ENCODE peak calls at places on chromosomes 12 and 14, in four cellular contexts. T, Q, W and R are unnamed samples. For H3K4me1, the result is how much of the 10 kb centered on the place peaks cover.

GRCh38 chr14:91300283-91300841 is 55.9 kb upstream of the GPR68 start:
- DNase-seq in W (no peak), Q (no peak), T (no peak), R (no peak)

GRCh38 chr12:115416869-115417268 is 732.9 kb upstream of the TBX3 start:
- DNase-seq in W (no peak), Q (no peak), T (no peak), R (no peak)

GRCh38 chr12:49389092-49389703 is 21.9 kb downstream of the SPATS2 start:
- DNase-seq in T (no peak), W (no peak), Q (peak), R (no peak)

GRCh38 chr12:12523229-12523628 is 39.4 kb downstream of the DUSP16 start:
- DNase-seq in Q (no peak), W (no peak), T (no peak), R (no peak)

GRCh38 chr12:48923117-48923516 is 2.2 kb downstream of the FKBP11 start:
- DNase-seq in Q (no peak), T (no peak), W (no peak), R (no peak)

GRCh38 chr14:87529081-87529480 is 463.9 kb downstream of the GALC start:
- DNase-seq in Q (no peak), T (no peak), W (no peak), R (no peak)

GRCh38 chr12:52122904-52123303 is 43.4 kb downstream of the SMIM41 start:
- DNase-seq in W (no peak), Q (no peak), T (no peak), R (no peak)

GRCh38 chr12:126582231-126582630 is 1517.0 kb downstream of the AACS start:
- DNase-seq in W (no peak), Q (no peak), T (no peak), R (no peak)

GRCh38 chr12:8742501-8742900 is 44.7 kb downstream of the RIMKLB start:
- DNase-seq in Q (peak), W (no peak), T (peak), R (peak)

GRCh38 chr12:62660763-62661162 is 194.1 kb downstream of the MON2 start:
- DNase-seq in W (peak), T (peak), Q (no peak), R (peak)

GRCh38 chr12:123655420-123655819 is 15.5 kb upstream of the TCTN2 start:
- DNase-seq in Q (no peak), W (no peak), T (no peak), R (no peak)

DNA sequence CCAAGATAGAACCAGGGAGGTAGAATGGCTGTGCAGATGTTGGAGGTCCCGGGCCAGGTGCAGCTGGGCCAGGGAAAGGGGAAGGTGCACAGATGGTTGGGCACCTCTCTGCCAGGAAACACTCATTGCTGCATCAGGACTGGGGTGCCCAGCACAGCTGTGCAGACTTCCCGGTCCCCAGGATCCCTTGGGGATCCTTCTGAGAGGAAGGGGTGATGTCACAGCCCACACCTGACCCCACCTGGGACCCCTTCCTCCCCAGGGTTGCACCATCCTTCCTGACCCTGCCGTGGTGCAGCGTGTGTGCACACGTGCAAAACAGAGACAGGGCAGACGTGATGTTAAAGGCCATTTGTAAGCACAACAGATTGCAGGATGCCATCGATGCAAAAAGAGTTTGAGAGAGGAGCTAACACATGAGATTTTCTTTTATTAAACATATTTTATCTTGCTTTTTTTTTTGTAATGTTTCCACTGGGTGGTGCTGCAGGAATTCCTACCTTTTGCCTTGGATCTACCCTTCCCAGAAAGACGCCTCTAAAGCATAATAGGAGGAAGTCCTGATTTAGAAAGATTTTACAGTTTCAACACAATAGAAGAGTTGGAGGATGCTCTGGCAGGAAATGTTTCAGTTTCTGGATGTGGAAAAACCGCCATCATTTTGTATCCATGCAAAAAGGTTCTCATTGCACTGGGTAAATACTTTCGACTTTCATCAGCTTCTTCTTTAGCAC is 14.8 kb downstream of the ELK3 start:
- DNase-seq in T (no peak), W (peak), Q (no peak), R (no peak)
- H3K9ac ChIP-seq in T (peak), W (peak), Q (no peak), R (peak)

DNA sequence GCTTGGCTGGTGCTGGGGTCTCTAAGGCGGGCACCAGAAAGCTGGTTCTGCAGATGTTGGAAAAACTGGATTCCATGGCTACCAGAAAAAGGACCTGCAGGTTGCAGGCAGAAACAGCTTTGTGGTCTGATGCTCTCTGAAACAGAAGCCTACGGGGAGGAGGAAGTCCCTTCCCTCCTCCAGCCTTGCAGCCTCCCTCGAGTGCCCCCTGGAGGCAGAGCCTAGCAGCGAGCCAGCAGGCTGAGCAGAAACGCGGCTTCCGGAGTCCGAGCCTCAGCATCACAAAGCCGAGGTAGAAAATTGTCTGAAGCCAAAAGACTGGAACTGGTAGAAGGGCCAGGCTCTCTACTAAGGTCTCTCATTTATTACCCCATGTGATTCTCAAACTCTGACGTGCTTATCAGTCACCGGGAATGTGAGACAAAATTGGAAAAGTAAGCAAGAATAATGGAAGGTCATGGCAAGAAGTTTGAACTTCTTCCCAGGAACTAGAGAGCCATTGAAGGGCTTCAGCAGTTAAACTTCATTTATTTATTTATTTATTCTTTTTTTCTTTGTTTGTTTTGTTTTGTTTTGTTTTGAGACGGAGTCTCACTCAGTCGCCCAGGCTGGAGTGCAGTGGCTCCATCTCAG is 82.2 kb upstream of the CPSF6 start:
- DNase-seq in T (peak), W (peak), Q (peak), R (peak)
- H3K4me3 ChIP-seq in T (peak), W (no peak), Q (no peak), R (no peak)

DNA sequence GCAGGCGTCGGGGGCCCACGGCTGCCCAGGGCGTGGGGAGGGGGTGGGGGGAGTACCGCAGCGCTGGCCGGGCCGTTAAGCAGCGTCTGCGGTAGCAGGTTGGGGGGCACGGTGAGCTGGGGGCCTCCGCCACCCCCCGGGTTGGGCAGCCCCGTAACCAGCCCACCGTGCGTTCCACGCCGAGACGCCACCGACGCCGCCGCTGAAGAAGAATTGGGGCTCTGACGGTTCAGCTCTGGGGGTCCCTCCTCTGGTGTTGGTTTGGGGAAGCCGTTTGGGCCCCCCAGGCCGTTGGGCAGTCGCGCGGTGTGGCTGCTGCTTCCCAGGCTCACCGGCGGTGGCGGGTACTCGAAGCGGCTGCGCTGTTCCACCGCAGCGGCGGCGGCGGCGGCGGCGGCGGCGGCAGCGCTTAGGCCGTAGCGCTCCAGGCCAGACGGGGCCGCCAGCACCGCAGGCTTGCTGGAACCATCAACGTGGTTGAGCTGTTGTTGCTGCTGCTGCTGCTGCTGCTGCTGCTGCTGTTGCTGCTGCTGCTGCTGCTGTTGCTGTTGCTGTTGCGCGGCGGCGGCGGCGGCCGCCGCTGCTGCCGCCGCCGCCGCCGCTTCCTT is 1.5 kb downstream of the IRF2BPL start:
- DNase-seq in Q (peak), T (peak), W (peak), R (peak)
- H3K4me1 ChIP-seq in Q (under half), T (under half), W (under half), R (under half)

DNA sequence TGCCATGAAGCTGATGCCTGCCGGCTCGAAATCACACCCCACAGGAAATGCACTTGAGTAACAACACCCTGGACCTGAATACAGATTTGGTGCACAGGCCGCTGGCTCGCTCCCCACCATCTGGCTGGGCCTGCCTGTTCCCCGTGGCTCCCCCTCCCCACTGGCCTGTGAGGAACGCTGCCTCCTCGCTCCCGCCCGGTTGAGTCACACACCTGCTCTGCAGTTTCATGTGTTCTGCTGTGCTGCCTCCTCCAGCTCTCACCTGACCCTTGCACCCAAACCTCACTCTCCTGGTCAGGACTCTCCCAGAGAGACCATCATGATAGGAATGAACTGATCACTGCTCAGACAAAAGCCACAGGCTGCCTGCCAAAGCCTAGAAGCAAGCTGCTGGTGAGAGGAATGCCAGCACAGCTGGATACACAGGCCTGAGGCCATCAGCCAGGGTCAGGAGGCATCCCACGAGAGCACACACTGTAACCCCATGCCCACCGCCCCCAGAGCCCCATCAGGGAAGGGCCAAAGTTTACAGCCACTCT is 3.8 kb upstream of the SIVA1 start:
- DNase-seq in T (peak), W (no peak), Q (peak), R (peak)
- H3K9ac ChIP-seq in T (peak), W (no peak), Q (no peak), R (no peak)